ENCODE peak calls at places on chromosomes 5 and 9, in nine cellular contexts. R is mammary epithelial cell, B is heart right ventricle, V is heart left ventricle, Q is tibial nerve, T is colonic mucosa, J is astrocyte, E is right lobe of liver, I is mesenchymal stem cell. A is an unnamed sample. For H3K4me1 and H3K27me3, the result is how much of the 10 kb centered on the place peaks cover.

GRCh38 chr9:36560813-36561212 is 11.9 kb upstream of the MELK start:
- DNase-seq in V (no peak), I (peak), Q (no peak), R (no peak), T (no peak), E (no peak), J (no peak), B (no peak), A (no peak)

GRCh38 chr5:36756848-36757247 is 119.7 kb upstream of the NIPBL start:
- DNase-seq in T (peak), B (no peak), I (no peak), E (no peak), R (no peak), V (no peak), J (no peak), Q (no peak), A (no peak)

GRCh38 chr9:88006511-88007290 is 32.4 kb upstream of the CDK20 start:
- DNase-seq in V (no peak), J (no peak), E (no peak), R (no peak), T (no peak), Q (no peak), I (no peak), B (no peak), A (no peak)

GRCh38 chr5:56814963-56815656 is at the start of gene MAP3K1:
- DNase-seq in J (peak), E (peak), T (peak), V (peak), Q (peak), B (peak), I (peak), R (peak), A (peak)

GRCh38 chr5:180799902-180800801 is 2.5 kb downstream of the MGAT1 start:
- DNase-seq in Q (no peak), V (no peak), T (peak), B (no peak), I (peak), J (peak), R (peak), E (no peak), A (peak)

GRCh38 chr5:59863777-59864176 is 29.7 kb downstream of the PDE4D start:
- DNase-seq in I (peak), T (no peak), Q (no peak), E (no peak), J (no peak), R (no peak), V (no peak), B (no peak), A (no peak)

GRCh38 chr5:72137826-72138409 is 30.6 kb downstream of the MAP1B start:
- DNase-seq in V (no peak), E (no peak), T (no peak), R (no peak), Q (no peak), B (no peak), J (no peak), I (no peak), A (no peak)

GRCh38 chr5:616342-617039 is 4.4 kb downstream of the CEP72 start:
- DNase-seq in R (no peak), T (no peak), I (peak), E (peak), B (no peak), J (no peak), Q (no peak), V (peak), A (no peak)

GRCh38 chr5:172870261-172870806 is 36.3 kb downstream of the ERGIC1 start:
- DNase-seq in J (peak), Q (peak), T (no peak), V (peak), R (peak), B (peak), I (peak), E (peak), A (peak)

GRCh38 chr9:97316904-97317303 is 9.4 kb downstream of the CCDC180 start:
- DNase-seq in B (no peak), E (no peak), J (no peak), I (no peak), T (no peak), Q (no peak), V (no peak), R (no peak), A (no peak)

GRCh38 chr9:121312169-121312568 is 44.2 kb downstream of the GSN start:
- DNase-seq in I (no peak), B (no peak), V (peak), R (no peak), J (no peak), Q (no peak), T (no peak), E (no peak), A (no peak)
- H3K4me1 ChIP-seq in I (under half), B (under half), V (under half), R (under half), J (under half), Q (under half), T (under half), E (under half), A (under half)

DNA sequence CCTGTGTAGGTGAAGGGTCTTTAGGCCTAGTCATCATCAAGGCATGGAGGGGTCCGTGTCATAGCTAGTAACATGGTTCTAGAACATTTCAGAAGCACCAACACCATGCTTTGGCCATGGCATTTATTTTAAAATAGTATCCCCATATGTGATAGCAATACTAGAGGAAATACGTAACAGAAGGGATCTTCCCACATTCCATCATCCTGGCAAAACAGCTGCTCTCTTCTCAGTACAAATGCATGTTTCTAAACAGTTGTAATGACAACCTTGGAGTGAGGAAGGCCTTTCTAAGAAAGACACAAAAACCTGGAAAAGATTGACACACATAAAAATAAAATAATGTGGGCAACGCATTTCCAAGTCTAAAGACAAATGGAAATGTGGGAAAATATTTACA is 97.6 kb downstream of the GADD45G start:
- DNase-seq in R (no peak), Q (no peak), V (no peak), B (no peak), T (no peak), E (no peak), I (peak), J (no peak), A (no peak)
- H3K27me3 ChIP-seq in R (under half), Q (under half), V (under half), B (under half), T (under half), E (under half), I (half or more), J (under half), A (under half)

DNA sequence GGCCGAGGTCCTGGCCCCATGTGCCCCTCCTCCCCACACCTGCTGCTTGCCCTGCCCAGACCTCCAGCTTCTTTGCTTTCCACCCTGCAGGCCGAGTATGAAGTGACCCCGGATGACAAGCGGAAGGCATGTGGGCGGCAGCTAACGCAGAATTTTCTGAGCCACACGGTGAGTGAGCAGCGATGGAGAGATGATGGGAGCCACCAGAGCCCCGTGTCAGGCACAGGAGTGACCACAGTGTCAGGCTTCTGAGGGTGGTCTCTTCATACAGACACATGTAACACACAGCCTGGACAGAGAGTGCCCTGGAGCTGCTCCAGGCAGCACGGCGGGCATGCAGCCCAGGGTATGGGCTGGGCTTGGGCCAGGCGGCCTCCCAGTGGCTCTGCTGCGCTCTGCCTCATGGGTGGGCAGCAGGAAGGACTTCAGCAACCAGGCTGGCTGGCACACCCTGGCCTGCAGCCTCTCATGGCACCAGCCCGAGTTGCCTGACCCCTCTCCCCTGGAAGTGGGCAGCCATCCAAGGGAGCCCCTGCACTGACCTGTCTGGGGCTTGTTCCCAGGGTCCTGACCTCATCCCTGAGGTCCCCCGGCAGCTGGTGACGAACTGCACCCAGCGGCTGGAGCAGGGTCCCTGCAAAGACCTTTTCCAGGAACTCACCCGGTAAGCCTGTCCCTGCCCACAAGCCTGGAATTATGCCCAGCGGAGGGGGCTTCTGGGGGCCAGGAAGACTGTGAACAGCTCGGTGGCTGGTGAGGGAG is 5.8 kb downstream of the GRK6 start:
- DNase-seq in I (no peak), E (no peak), T (no peak), R (no peak), B (peak), Q (no peak), J (no peak), V (peak), A (no peak)
- H3K4me1 ChIP-seq in I (under half), E (under half), T (under half), R (under half), B (under half), Q (under half), J (under half), V (under half), A (under half)

GRCh38 chr9:130662099-130662926 is 2.1 kb upstream of the PRDM12 start:
- DNase-seq in T (no peak), Q (no peak), I (no peak), B (no peak), R (no peak), J (no peak), E (no peak), V (no peak), A (peak)
- H3K27me3 ChIP-seq in T (half or more), Q (under half), I (half or more), B (half or more), R (half or more), J (half or more), E (half or more), V (half or more), A (half or more)